ENCODE peak calls at places on chromosomes 13 and 19, in eight cellular contexts. O, K, Y, E, F, T, L and C are unnamed samples.

GRCh38 chr13:105202384-105202783 is 1333.1 kb downstream of the EFNB2 start:
- DNase-seq in T (no peak), Y (no peak), F (no peak), K (no peak), L (no peak), O (no peak), E (peak; percentile 42), C (no peak)

GRCh38 chr19:38733241-38733492 is 11.1 kb downstream of the CAPN12 start:
- DNase-seq in K (no peak), E (no peak), O (no peak), F (no peak), T (no peak), Y (no peak), L (no peak), C (no peak)

GRCh38 chr19:56367829-56368711 is 25.3 kb downstream of the ZNF582 start:
- DNase-seq in K (peak; percentile 75), O (peak; percentile 60), F (peak; percentile 93), T (peak; percentile 94), Y (peak; percentile 90), E (peak; percentile 97), L (peak; percentile 94), C (peak; percentile 82)

GRCh38 chr13:77176350-77176749 is 149.4 kb upstream of the FBXL3 start:
- DNase-seq in T (no peak), O (no peak), F (no peak), E (peak; percentile 52), Y (no peak), K (no peak), L (no peak), C (no peak)

GRCh38 chr13:38518328-38518727 is 168.5 kb upstream of the FREM2 start:
- DNase-seq in K (no peak), O (no peak), E (no peak), T (no peak), F (no peak), L (no peak), Y (no peak), C (no peak)

GRCh38 chr19:1264801-1265610 is 4.1 kb upstream of the CIRBP start:
- DNase-seq in T (peak; percentile 89), K (no peak), Y (peak; percentile 78), L (peak; percentile 77), E (peak; percentile 94), O (no peak), F (peak; percentile 81), C (no peak)

GRCh38 chr13:80824231-80824630 is 483.3 kb upstream of the SPRY2 start:
- DNase-seq in E (peak; percentile 64), F (no peak), Y (no peak), O (no peak), K (no peak), T (no peak), L (peak; percentile 8), C (no peak)

GRCh38 chr19:51382004-51382403 is 5.8 kb downstream of the LIM2 start:
- DNase-seq in O (no peak), E (no peak), Y (no peak), T (no peak), L (no peak), F (no peak), K (no peak), C (no peak)

GRCh38 chr13:89726690-89727435 is 1620.6 kb upstream of the MIR17HG start:
- DNase-seq in F (no peak), E (peak; percentile 63), L (no peak), O (no peak), T (no peak), K (no peak), Y (no peak), C (no peak)

GRCh38 chr13:47611664-47612288 is 389.3 kb downstream of the SUCLA2 start:
- DNase-seq in L (no peak), F (no peak), E (peak; percentile 18), K (no peak), O (no peak), Y (no peak), T (no peak), C (no peak)

GRCh38 chr13:49214917-49215376 is 5.2 kb upstream of the MLNR start:
- DNase-seq in F (peak; percentile 22), E (peak; percentile 60), T (no peak), K (no peak), Y (no peak), O (no peak), L (no peak), C (no peak)

GRCh38 chr13:111280666-111281577 is 39.5 kb upstream of the TEX29 start:
- DNase-seq in O (no peak), E (peak; percentile 92), T (no peak), Y (no peak), F (no peak), K (peak; percentile 4), L (no peak), C (no peak)

GRCh38 chr19:8449830-8450229 is 5.1 kb downstream of the HNRNPM start:
- DNase-seq in Y (no peak), E (no peak), L (no peak), O (no peak), K (no peak), F (no peak), T (no peak), C (no peak)

GRCh38 chr13:102726430-102726829 is 31.6 kb upstream of the METTL21C start:
- DNase-seq in F (no peak), K (no peak), L (no peak), E (no peak), Y (no peak), O (no peak), T (no peak), C (no peak)

DNA sequence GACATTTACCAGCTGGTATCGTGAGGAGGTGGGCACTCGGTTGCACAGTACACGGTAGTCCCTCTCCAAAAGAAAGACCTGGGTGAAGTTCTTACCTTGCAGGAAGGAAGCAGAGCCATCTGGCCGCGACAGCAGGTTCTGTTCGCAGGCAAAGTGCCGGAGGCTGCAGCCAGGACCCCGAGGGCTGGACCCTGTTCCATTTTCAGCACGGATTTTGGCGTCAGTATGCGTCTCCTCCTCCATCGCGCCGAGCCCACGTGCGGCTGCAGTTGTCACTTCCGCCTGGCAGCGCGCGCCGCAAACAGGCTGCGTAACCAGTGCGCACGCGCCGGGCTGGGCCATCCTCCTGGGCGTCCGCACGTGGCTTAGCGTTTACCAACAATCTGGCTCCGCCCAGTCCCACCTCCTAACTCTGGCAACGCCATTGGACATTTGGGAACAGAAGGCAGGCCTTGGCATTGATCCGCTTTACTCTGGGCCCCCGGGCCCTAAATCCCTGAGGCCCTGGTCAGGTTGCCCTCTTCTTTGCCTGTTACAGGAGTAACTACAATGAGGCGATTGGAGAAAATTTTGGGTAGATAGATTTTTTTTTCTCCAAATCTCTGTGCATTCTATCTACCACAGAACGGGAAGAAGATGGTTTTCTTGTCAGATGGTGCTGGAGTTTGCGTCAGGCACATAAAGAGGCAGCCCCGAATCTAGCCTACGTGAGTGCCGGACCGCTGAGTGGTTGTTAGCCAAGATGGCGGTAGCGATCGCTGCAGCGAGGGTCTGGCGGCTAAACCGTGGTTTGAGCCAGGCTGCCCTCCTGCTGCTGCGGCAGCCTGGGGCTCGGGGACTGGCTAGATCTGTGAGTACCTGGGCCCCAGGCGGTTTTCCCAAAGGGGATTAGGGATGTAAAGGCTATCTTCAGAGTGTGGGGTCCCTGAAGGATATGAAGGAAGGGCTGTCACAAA is at the start of the genes BCKDHA and EXOSC5:
- DNase-seq in O (peak; percentile 98), K (peak; percentile 99), E (peak; percentile 100), Y (peak; percentile 99), F (peak; percentile 99), L (peak; percentile 100), T (peak; percentile 100), C (peak; percentile 96)
- TF ChIP-seq CTCF in O (no peak), K (no peak), E (no peak), Y (peak; percentile 11), F (no peak), L (no peak), T (no peak), C (no peak)

DNA sequence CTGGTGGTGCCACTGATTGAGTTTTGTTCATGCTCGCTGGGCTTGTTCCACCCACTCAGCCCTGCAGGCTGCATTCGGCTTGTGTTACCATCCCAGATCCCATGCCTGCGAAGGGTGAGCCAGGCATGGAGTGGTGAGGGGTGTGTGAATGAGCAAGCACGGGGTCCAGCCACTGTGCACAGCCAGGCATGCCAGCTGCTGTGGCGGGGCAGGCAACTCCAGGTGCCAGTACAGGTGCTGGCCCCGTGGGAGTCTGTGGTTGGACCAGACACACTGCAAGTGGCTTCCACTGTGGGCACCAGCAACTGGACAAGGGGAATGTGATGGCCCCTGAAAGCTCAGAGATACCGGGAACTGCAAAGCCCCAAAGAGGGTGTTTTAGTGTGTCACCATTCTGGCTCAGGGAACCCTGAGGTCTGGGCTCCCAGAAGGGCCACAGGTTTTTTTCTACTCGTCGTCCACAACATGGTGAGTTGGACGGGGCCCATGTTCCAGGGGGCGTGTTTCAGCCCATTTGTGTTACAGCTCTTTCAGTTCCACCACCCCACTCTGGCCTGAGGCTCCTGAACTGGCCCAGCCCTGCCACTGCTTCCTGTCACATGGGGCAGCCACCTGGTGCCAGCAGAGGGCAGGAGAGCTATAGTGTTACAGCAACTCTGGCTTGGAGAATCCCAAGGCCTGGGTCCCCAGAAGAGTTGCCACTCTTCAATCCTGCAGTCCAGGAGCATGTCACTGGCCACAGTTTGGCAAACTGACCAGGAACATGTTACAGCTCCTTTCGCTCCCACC is 217.0 kb upstream of the OBI1 start:
- DNase-seq in E (no peak), T (no peak), L (no peak), O (no peak), F (no peak), K (no peak), Y (no peak), C (no peak)
- TF ChIP-seq CTCF in E (no peak), T (no peak), L (no peak), O (no peak), F (no peak), K (no peak), Y (no peak), C (no peak)

GRCh38 chr19:48867119-48867921 is 1.1 kb downstream of the PLEKHA4 start:
- DNase-seq in O (no peak), E (no peak), L (no peak), K (no peak), T (no peak), Y (no peak), F (no peak), C (no peak)
- TF ChIP-seq CTCF in O (no peak), E (no peak), L (no peak), K (no peak), T (no peak), Y (no peak), F (no peak), C (no peak)

GRCh38 chr13:62510906-62511655 is 1095.4 kb upstream of the PCDH20 start:
- DNase-seq in T (no peak), L (no peak), O (no peak), E (no peak), K (no peak), Y (no peak), F (no peak), C (no peak)

DNA sequence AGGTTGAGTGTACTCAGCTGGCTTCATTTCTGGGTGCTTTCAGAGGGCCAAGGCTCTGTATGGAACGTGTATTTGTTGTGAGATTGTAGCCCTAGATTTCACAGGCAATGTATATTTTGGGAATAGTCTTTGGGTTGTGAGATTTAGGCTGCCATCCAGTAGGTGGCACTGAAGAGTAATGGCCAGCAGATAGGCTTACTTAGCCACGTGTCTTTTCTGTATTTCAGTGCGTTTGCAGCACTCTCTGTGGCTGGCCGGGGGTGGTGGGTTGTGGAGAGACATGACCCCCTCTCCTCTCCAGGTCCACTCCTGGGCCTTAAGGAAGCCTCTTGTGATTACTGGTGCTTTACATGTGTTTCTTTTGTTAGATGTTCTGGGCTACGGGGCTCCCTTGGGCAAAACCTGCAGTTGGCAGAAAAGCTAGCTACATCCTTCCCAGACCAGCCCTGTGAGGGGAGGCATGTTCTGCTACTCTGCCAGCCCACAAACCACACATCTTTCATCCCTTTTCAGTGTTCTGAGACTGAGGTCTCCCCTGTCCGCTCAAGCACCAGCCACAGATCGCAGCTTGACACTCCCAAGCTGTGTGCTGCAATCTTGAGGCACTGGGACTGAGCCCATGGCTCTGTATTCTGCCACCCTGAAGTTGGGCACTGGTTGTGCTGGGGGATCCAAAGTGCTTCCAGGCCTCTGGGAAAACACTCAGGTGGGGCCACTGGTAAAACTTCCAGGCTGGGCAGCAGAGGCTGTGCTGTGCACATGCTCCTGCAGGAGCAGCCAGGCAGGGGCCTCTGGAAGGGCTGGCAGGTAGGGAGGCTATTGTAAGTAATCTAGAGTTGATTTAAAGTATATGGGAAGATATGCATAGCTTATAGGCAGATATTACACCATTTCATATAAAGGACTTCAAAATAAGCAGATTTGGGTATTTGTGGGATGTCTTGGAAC is 1096.8 kb upstream of the PCDH20 start:
- DNase-seq in O (no peak), E (peak; percentile 22), Y (peak; percentile 20), F (no peak), L (no peak), K (no peak), T (no peak), C (no peak)
- TF ChIP-seq CTCF in O (no peak), E (peak; percentile 50), Y (no peak), F (peak; percentile 6), L (no peak), K (peak; percentile 38), T (no peak), C (no peak)